ENCODE peak calls at places on chromosomes 4 and X, in ten cellular contexts. K is T-helper 22 cell; R is globus pallidus; S is GM12891; C is mucosa of descending colon; W is activated T-helper 1 cell treated with anti-CD3 and anti-CD28 coated beads, Interleukin-12 subunit alpha, Interleukin-12 subunit beta, Interleukin-2, Interleukin-4 antibody, amounts not matched to agents 30 ng/mL and 10 ng/mL and 1 ng/mL, durations not matched to agents 14 hours and 24 hours and 36 hours; Z is MV-4-11; G is brain microvascular endothelial cell; I is stimulated activated naive B cell treated with anti-CD40 and anti-IgM and Interleukin-4, amounts not matched to agents 10 μg/mL and 1 μg/mL and 100 μg/mL, for 72 hours; M is SW480. A is an unnamed sample.

GRCh38 chr4:17763352-17763890 is 18.0 kb downstream of the FAM184B start:
- DNase-seq in S (no peak), G (no peak), R (no peak), W (no peak), C (no peak), I (no peak), Z (no peak), M (no peak), K (no peak), A (no peak)

GRCh38 chr4:150582881-150583286 is 933 bp downstream of the MAB21L2 start:
- DNase-seq in M (no peak), C (no peak), I (no peak), Z (no peak), G (peak; percentile 24), S (no peak), K (no peak), R (no peak), W (no peak), A (no peak)

GRCh38 chr4:169225058-169225751 is 45.6 kb downstream of the SH3RF1 start:
- DNase-seq in G (peak; percentile 79), R (no peak), S (no peak), I (no peak), W (no peak), M (peak; percentile 55), C (no peak), Z (peak; percentile 62), K (no peak), A (no peak)

GRCh38 chrX:25191403-25191802 is 175.6 kb upstream of the ARX start:
- DNase-seq in G (no peak), I (no peak), Z (no peak), R (no peak), W (no peak), M (no peak), K (no peak), S (no peak), C (no peak), A (no peak)

GRCh38 chr4:156255205-156255604 is 301.5 kb upstream of the CTSO start:
- DNase-seq in R (no peak), Z (no peak), I (no peak), G (no peak), M (no peak), W (no peak), S (no peak), C (no peak), K (no peak), A (no peak)

GRCh38 chrX:153922932-153923857 is 2.9 kb downstream of the ARHGAP4 start:
- DNase-seq in C (peak; percentile 54), R (no peak), S (no peak), Z (peak; percentile 18), G (no peak), W (no peak), I (no peak), K (no peak), M (no peak), A (no peak)

GRCh38 chrX:107823456-107823855 is 2.2 kb upstream of the MID2 start:
- DNase-seq in Z (no peak), I (no peak), S (no peak), G (peak; percentile 63), W (no peak), K (no peak), R (no peak), C (no peak), M (peak; percentile 21), A (no peak)

GRCh38 chr4:141567326-141567915 is 69.0 kb upstream of the IL15 start:
- DNase-seq in Z (no peak), R (no peak), S (no peak), C (no peak), G (no peak), W (no peak), I (no peak), M (no peak), K (no peak), A (no peak)

GRCh38 chrX:1246816-1247215 is 21.8 kb upstream of the CSF2RA start:
- DNase-seq in M (peak; percentile 46), K (peak; percentile 12), S (peak; percentile 57), I (peak; percentile 80), R (no peak), Z (peak; percentile 77), W (peak; percentile 77), C (peak; percentile 81), G (peak; percentile 63), A (peak; percentile 67)

GRCh38 chrX:25052798-25053534 is 37.2 kb upstream of the ARX start:
- DNase-seq in R (no peak), C (no peak), M (no peak), W (no peak), K (no peak), I (no peak), G (no peak), S (no peak), Z (no peak), A (no peak)

GRCh38 chr4:24007740-24008348 is 118.0 kb upstream of the PPARGC1A start:
- DNase-seq in R (peak; percentile 24), W (no peak), S (no peak), I (no peak), M (no peak), K (no peak), G (no peak), Z (no peak), C (no peak), A (no peak)

GRCh38 chrX:94058728-94059382 is 384.8 kb downstream of the FAM133A start:
- DNase-seq in R (peak; percentile 5), K (no peak), C (no peak), G (peak; percentile 0), W (no peak), Z (no peak), I (no peak), S (no peak), M (peak; percentile 4), A (no peak)

GRCh38 chr4:46999584-46999983 is 6.2 kb upstream of the GABRA4 start:
- DNase-seq in W (no peak), S (no peak), M (no peak), I (no peak), Z (no peak), K (no peak), C (no peak), R (no peak), G (peak; percentile 16), A (no peak)

GRCh38 chr4:3442959-3443749 is 1.4 kb downstream of the HGFAC start:
- DNase-seq in W (peak; percentile 43), R (no peak), I (peak; percentile 61), G (no peak), S (peak; percentile 100), Z (peak; percentile 19), C (peak; percentile 72), M (peak; percentile 15), K (peak; percentile 25), A (peak; percentile 58)

GRCh38 chr4:5473125-5473524 is 235.2 kb downstream of the EVC2 start:
- DNase-seq in Z (no peak), W (no peak), K (no peak), C (no peak), S (no peak), M (no peak), I (no peak), G (no peak), R (no peak), A (no peak)

GRCh38 chr4:1209821-1210220 is 37.4 kb upstream of the SPON2 start:
- DNase-seq in K (no peak), M (no peak), Z (no peak), R (peak; percentile 64), I (no peak), G (no peak), S (no peak), C (peak; percentile 66), W (no peak), A (no peak)

GRCh38 chr4:17280266-17280665 is 231.6 kb downstream of the QDPR start:
- DNase-seq in K (no peak), Z (no peak), R (no peak), W (no peak), S (no peak), G (no peak), I (no peak), M (no peak), C (no peak), A (no peak)

GRCh38 chr4:26459054-26459755 is 31.1 kb downstream of the CCKAR start:
- DNase-seq in K (no peak), C (no peak), S (peak; percentile 40), R (peak; percentile 44), W (no peak), Z (peak; percentile 24), G (no peak), I (no peak), M (peak; percentile 54), A (no peak)

GRCh38 chr4:140233811-140234696 is 80.1 kb upstream of the MAML3 start:
- DNase-seq in I (peak; percentile 14), K (no peak), S (no peak), Z (peak; percentile 81), C (no peak), R (no peak), M (peak; percentile 14), G (peak; percentile 69), W (no peak), A (no peak)

GRCh38 chr4:110475881-110476818 is at the start of gene ENPEP:
- DNase-seq in S (no peak), I (no peak), R (no peak), C (peak; percentile 40), G (peak; percentile 24), K (no peak), W (no peak), Z (no peak), M (no peak), A (no peak)

GRCh38 chr4:48121180-48121579 is 12.9 kb downstream of the TXK start:
- DNase-seq in I (no peak), R (no peak), W (no peak), S (no peak), K (no peak), C (no peak), M (no peak), Z (no peak), G (no peak), A (no peak)

GRCh38 chr4:54256491-54257167 is 27.5 kb downstream of the PDGFRA start:
- DNase-seq in K (no peak), I (no peak), Z (no peak), G (no peak), W (no peak), M (no peak), R (no peak), C (no peak), S (no peak), A (no peak)

GRCh38 chrX:9207142-9207541 is 173.2 kb upstream of the FAM9B start:
- DNase-seq in R (no peak), C (no peak), W (no peak), I (no peak), S (no peak), G (no peak), K (no peak), M (no peak), Z (no peak), A (no peak)

GRCh38 chr4:138182838-138183426 is 59.2 kb downstream of the SLC7A11 start:
- DNase-seq in S (no peak), C (no peak), Z (peak; percentile 36), I (no peak), R (peak; percentile 66), W (no peak), M (peak; percentile 18), K (no peak), G (peak; percentile 60), A (no peak)

GRCh38 chrX:46260502-46260901 is 284.7 kb downstream of the ZNF674 start:
- DNase-seq in S (no peak), R (no peak), C (no peak), I (no peak), G (no peak), Z (peak; percentile 4), M (peak; percentile 47), K (no peak), W (no peak), A (no peak)

GRCh38 chr4:163085085-163085484 is 81.6 kb downstream of the NAF1 start:
- DNase-seq in R (no peak), K (no peak), Z (peak; percentile 83), W (no peak), G (no peak), S (no peak), M (no peak), I (no peak), C (no peak), A (no peak)

GRCh38 chr4:66574145-66574978 is 904.1 kb upstream of the EPHA5 start:
- DNase-seq in C (no peak), R (no peak), W (no peak), M (no peak), Z (no peak), K (no peak), S (no peak), G (peak; percentile 79), I (no peak), A (no peak)

GRCh38 chrX:85052636-85053343 is 49.1 kb downstream of the APOOL start:
- DNase-seq in C (no peak), M (peak; percentile 0), G (peak; percentile 14), Z (no peak), S (no peak), W (no peak), I (no peak), K (no peak), R (peak; percentile 7), A (no peak)

A was measured in effector CD8-positive, alpha-beta T cell.